ENCODE peak calls at places on chromosomes 12 and 14, in ten cellular contexts. I is choroid plexus epithelial cell, M is heart right ventricle, H is epithelial cell of esophagus, B is AG04450, K is left lung, L is mucosa of descending colon, Y is lower lobe of right lung, R is uterus, O is AG09309. Q is an unnamed sample.
A peak's percentile ranks its signal among the peaks of the same experiment; 100 is the strongest.

GRCh38 chr12:84912191-84913142 is at the start of gene SLC6A15:
- DNase-seq in I (peak; percentile 96), M (no peak), H (peak; percentile 94), B (no peak), K (peak; percentile 82), L (peak; percentile 52), Y (peak; percentile 55), R (peak; percentile 52), O (no peak), Q (no peak)

GRCh38 chr14:33938131-33938949 is 12.5 kb downstream of the EGLN3 start:
- DNase-seq in I (no peak), M (peak; percentile 81), H (peak; percentile 72), B (no peak), K (peak; percentile 74), L (peak; percentile 84), Y (no peak), R (peak; percentile 64), O (no peak), Q (peak; percentile 58)

GRCh38 chr12:77728018-77728417 is 102.7 kb upstream of the NAV3 start:
- DNase-seq in I (peak; percentile 13), M (no peak), H (peak; percentile 73), B (no peak), K (no peak), L (no peak), Y (no peak), R (no peak), O (no peak), Q (no peak)

GRCh38 chr12:67441736-67442346 is 172.7 kb downstream of the CAND1 start:
- DNase-seq in I (peak; percentile 90), M (peak; percentile 90), H (peak; percentile 81), B (peak; percentile 67), K (peak; percentile 80), L (peak; percentile 88), Y (peak; percentile 86), R (peak; percentile 84), O (peak; percentile 39), Q (peak; percentile 61)

GRCh38 chr14:25090716-25091454 is 40.9 kb upstream of the STXBP6 start:
- DNase-seq in I (peak; percentile 56), M (no peak), H (peak; percentile 69), B (no peak), K (no peak), L (no peak), Y (no peak), R (no peak), O (peak; percentile 25), Q (peak; percentile 71)

GRCh38 chr14:69059658-69060648 is 80.9 kb upstream of the ACTN1 start:
- DNase-seq in I (peak; percentile 97), M (no peak), H (peak; percentile 83), B (peak; percentile 93), K (no peak), L (no peak), Y (no peak), R (peak; percentile 50), O (peak; percentile 93), Q (no peak)

GRCh38 chr14:100542619-100543205 is 44.5 kb downstream of the BEGAIN start:
- DNase-seq in I (no peak), M (no peak), H (no peak), B (no peak), K (peak; percentile 31), L (peak; percentile 20), Y (peak; percentile 26), R (no peak), O (no peak), Q (no peak)

GRCh38 chr12:24014240-24014639 is 64.8 kb upstream of the SOX5 start:
- DNase-seq in I (no peak), M (no peak), H (no peak), B (no peak), K (no peak), L (no peak), Y (no peak), R (no peak), O (no peak), Q (no peak)

GRCh38 chr12:6871052-6871957 is 1.8 kb downstream of the SPSB2 start:
- DNase-seq in I (no peak), M (no peak), H (peak; percentile 87), B (no peak), K (peak; percentile 86), L (peak; percentile 87), Y (no peak), R (no peak), O (no peak), Q (no peak)

GRCh38 chr14:34665785-34666425 is 36.0 kb upstream of the SNX6 start:
- DNase-seq in I (peak; percentile 97), M (peak; percentile 57), H (peak; percentile 80), B (peak; percentile 80), K (no peak), L (no peak), Y (no peak), R (no peak), O (peak; percentile 71), Q (no peak)

GRCh38 chr14:88488081-88488480 is 66.7 kb downstream of the PTPN21 start:
- DNase-seq in I (no peak), M (no peak), H (peak; percentile 89), B (no peak), K (no peak), L (no peak), Y (no peak), R (no peak), O (no peak), Q (peak; percentile 64)

GRCh38 chr12:46674818-46675217 is 151.0 kb downstream of the SLC38A4 start:
- DNase-seq in I (no peak), M (no peak), H (peak; percentile 95), B (no peak), K (no peak), L (no peak), Y (no peak), R (no peak), O (no peak), Q (no peak)

GRCh38 chr12:109345428-109345827 is 2.3 kb upstream of the MYO1H start:
- DNase-seq in I (no peak), M (no peak), H (no peak), B (no peak), K (no peak), L (no peak), Y (no peak), R (no peak), O (no peak), Q (no peak)

GRCh38 chr12:84315926-84316325 is 596.7 kb downstream of the SLC6A15 start:
- DNase-seq in I (no peak), M (no peak), H (no peak), B (no peak), K (no peak), L (no peak), Y (no peak), R (no peak), O (no peak), Q (no peak)

GRCh38 chr12:6235499-6235898 is 35.3 kb downstream of the CD9 start:
- DNase-seq in I (no peak), M (no peak), H (no peak), B (no peak), K (peak; percentile 82), L (peak; percentile 88), Y (peak; percentile 86), R (no peak), O (no peak), Q (peak; percentile 94)

GRCh38 chr12:2234951-2235350 is 182.2 kb downstream of the CACNA1C start:
- DNase-seq in I (no peak), M (no peak), H (no peak), B (no peak), K (no peak), L (no peak), Y (no peak), R (no peak), O (no peak), Q (no peak)

GRCh38 chr12:89965993-89966392 is 257.4 kb upstream of the ATP2B1 start:
- DNase-seq in I (no peak), M (no peak), H (no peak), B (no peak), K (no peak), L (no peak), Y (no peak), R (no peak), O (no peak), Q (no peak)

DNA sequence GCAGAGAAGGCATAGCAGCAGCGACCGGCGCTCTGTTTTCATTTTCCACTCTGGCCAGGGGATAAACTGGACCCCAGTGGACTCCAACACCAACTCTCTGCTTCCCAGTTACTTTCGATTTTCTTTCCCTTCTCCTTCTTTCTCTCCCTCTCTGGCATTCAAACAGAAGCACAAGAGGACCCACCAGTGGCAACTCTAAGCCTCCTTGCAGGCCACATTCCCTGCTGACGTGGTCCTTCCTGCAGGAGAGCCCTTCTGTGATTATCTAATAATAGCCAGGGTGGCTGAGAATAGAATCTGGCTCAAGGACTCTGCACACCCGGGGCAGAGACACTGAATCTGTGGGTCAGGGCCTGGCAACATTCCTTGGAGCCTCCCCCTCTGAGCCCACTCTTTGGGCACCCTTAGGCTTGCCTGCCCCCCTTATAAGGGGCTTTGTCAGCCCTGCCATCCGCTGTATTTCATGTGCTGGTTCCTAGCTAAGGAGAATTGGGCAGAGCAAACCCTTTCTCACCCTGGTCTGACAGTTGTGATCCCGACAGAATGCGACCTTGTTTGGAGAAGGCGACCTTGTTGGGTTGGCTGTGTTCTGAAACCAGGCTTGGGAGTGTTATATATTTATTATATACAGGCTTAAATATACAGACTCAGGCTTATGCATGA is 8.2 kb upstream of the HOXC6 start:
- DNase-seq in I (no peak), M (peak; percentile 42), H (no peak), B (no peak), K (no peak), L (no peak), Y (no peak), R (no peak), O (no peak), Q (no peak)
- H3K4me3 ChIP-seq in I (no peak overlapping the region), M (no peak overlapping the region), H (no peak overlapping the region), B (no peak overlapping the region), K (no peak overlapping the region), L (no peak overlapping the region), Y (no peak overlapping the region), R (peak overlapping the region; percentile 49), O (peak overlapping the region; percentile 38), Q (no peak overlapping the region)

GRCh38 chr14:63205281-63205575 is 985 bp downstream of the RHOJ start:
- DNase-seq in I (peak; percentile 20), M (no peak), H (no peak), B (no peak), K (no peak), L (no peak), Y (no peak), R (no peak), O (no peak), Q (no peak)
- H3K4me3 ChIP-seq in I (peak overlapping the region; percentile 60), M (peak overlapping the region; percentile 45), H (no peak overlapping the region), B (peak overlapping the region; percentile 77), K (peak overlapping the region; percentile 38), L (no peak overlapping the region), Y (peak overlapping the region; percentile 53), R (peak overlapping the region; percentile 37), O (peak overlapping the region; percentile 42), Q (peak overlapping the region; percentile 27)

GRCh38 chr14:28820677-28821076 is 54.1 kb downstream of the FOXG1 start:
- DNase-seq in I (no peak), M (no peak), H (no peak), B (no peak), K (no peak), L (no peak), Y (no peak), R (no peak), O (no peak), Q (no peak)
- H3K4me3 ChIP-seq in I (no peak overlapping the region), M (no peak overlapping the region), H (no peak overlapping the region), B (no peak overlapping the region), K (no peak overlapping the region), L (no peak overlapping the region), Y (no peak overlapping the region), R (no peak overlapping the region), O (no peak overlapping the region), Q (no peak overlapping the region)

DNA sequence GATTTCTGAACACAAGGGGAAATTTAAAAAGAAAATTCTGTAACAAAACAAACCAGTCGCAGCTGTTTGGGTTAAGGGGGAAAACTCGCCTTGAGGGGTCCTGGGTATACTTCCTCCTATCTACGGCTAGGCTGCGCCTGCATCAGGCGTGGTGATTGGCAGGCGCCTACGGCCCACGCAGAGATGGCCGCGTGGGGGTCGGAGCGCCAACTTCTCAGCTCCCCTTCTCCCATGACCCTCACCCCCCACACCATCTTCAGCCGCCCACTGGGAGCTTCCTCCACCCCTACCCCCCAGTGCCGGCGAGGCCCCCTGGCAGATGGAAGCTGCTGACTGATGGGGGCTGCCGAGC is 12.2 kb downstream of the SIX1 start:
- DNase-seq in I (no peak), M (no peak), H (no peak), B (no peak), K (no peak), L (no peak), Y (no peak), R (no peak), O (no peak), Q (no peak)
- H3K4me3 ChIP-seq in I (peak overlapping the region; percentile 45), M (no peak overlapping the region), H (no peak overlapping the region), B (no peak overlapping the region), K (no peak overlapping the region), L (no peak overlapping the region), Y (no peak overlapping the region), R (no peak overlapping the region), O (no peak overlapping the region), Q (no peak overlapping the region)